ENCODE peak calls at places on chromosomes 7 and 10, in nine cellular contexts. W is psoas muscle, Y is HFF-Myc, I is HL-60, B is heart right ventricle, N is tibial artery, T is H1, F is hepatocyte, K is A549. C is an unnamed sample.

GRCh38 chr7:139297795-139298194 is 43.3 kb upstream of the FMC1 start:
- DNase-seq in W (no peak), Y (no peak), I (no peak), B (no peak), N (no peak), T (no peak), F (peak), K (peak), C (no peak)

GRCh38 chr10:105597297-105597696 is 956.2 kb downstream of the SORCS3 start:
- DNase-seq in W (no peak), Y (no peak), I (no peak), B (no peak), N (no peak), T (no peak), F (no peak), K (no peak), C (no peak)

GRCh38 chr10:45006631-45007030 is 5.9 kb downstream of the ZNF22 start:
- DNase-seq in W (no peak), Y (no peak), I (no peak), B (no peak), N (no peak), T (no peak), F (no peak), K (no peak), C (no peak)

GRCh38 chr10:42990016-42990720 is 86.7 kb upstream of the RET start:
- DNase-seq in W (peak), Y (no peak), I (no peak), B (no peak), N (no peak), T (no peak), F (peak), K (no peak), C (no peak)

GRCh38 chr10:16009736-16010259 is 149.5 kb upstream of the MINDY3 start:
- DNase-seq in W (no peak), Y (no peak), I (no peak), B (no peak), N (no peak), T (no peak), F (no peak), K (no peak), C (no peak)

GRCh38 chr7:112907658-112908057 is 117.5 kb upstream of the TMEM168 start:
- DNase-seq in W (no peak), Y (no peak), I (no peak), B (no peak), N (no peak), T (no peak), F (no peak), K (no peak), C (no peak)

GRCh38 chr7:76191783-76192240 is 9.9 kb upstream of the SRRM3 start:
- DNase-seq in W (no peak), Y (peak), I (peak), B (no peak), N (no peak), T (peak), F (peak), K (peak), C (peak)

GRCh38 chr10:99695761-99696160 is 36.2 kb downstream of the COX15 start:
- DNase-seq in W (no peak), Y (no peak), I (no peak), B (no peak), N (no peak), T (no peak), F (no peak), K (no peak), C (peak)

GRCh38 chr10:52801951-52802350 is 29.4 kb upstream of the MBL2 start:
- DNase-seq in W (no peak), Y (peak), I (no peak), B (no peak), N (no peak), T (no peak), F (no peak), K (peak), C (no peak)

GRCh38 chr10:125160856-125161569 is 650 bp upstream of the CTBP2 start:
- DNase-seq in W (peak), Y (peak), I (peak), B (peak), N (peak), T (peak), F (peak), K (peak), C (peak)

GRCh38 chr10:34046651-34047050 is 712.2 kb upstream of the NRP1 start:
- DNase-seq in W (no peak), Y (no peak), I (no peak), B (no peak), N (no peak), T (no peak), F (no peak), K (no peak), C (no peak)

GRCh38 chr10:104197364-104197763 is 34.8 kb downstream of the CFAP43 start:
- DNase-seq in W (no peak), Y (no peak), I (no peak), B (no peak), N (no peak), T (no peak), F (peak), K (no peak), C (no peak)

GRCh38 chr10:26566525-26567348 is 128.6 kb downstream of the APBB1IP start:
- DNase-seq in W (no peak), Y (no peak), I (no peak), B (no peak), N (no peak), T (no peak), F (peak), K (no peak), C (no peak)

GRCh38 chr7:112414855-112415490 is 35.3 kb upstream of the IFRD1 start:
- DNase-seq in W (no peak), Y (no peak), I (no peak), B (no peak), N (no peak), T (no peak), F (peak), K (peak), C (no peak)

GRCh38 chr10:132364594-132364970 is 32.4 kb upstream of the PWWP2B start:
- DNase-seq in W (no peak), Y (no peak), I (no peak), B (no peak), N (peak), T (no peak), F (peak), K (no peak), C (no peak)

GRCh38 chr7:98090116-98090515 is 16.5 kb upstream of the LMTK2 start:
- DNase-seq in W (no peak), Y (no peak), I (no peak), B (no peak), N (no peak), T (no peak), F (no peak), K (no peak), C (no peak)

GRCh38 chr7:15686957-15687644 is 618 bp upstream of the MEOX2 start:
- DNase-seq in W (no peak), Y (no peak), I (no peak), B (peak), N (no peak), T (no peak), F (peak), K (no peak), C (no peak)

GRCh38 chr7:46953008-46953407 is 628.9 kb downstream of the TNS3 start:
- DNase-seq in W (no peak), Y (no peak), I (no peak), B (no peak), N (no peak), T (no peak), F (no peak), K (no peak), C (no peak)

GRCh38 chr7:19899517-19899916 is 126.1 kb upstream of the TMEM196 start:
- DNase-seq in W (no peak), Y (no peak), I (no peak), B (no peak), N (no peak), T (no peak), F (no peak), K (peak), C (peak)

GRCh38 chr7:134293029-134293740 is 23.5 kb downstream of the SLC35B4 start:
- DNase-seq in W (no peak), Y (no peak), I (no peak), B (no peak), N (no peak), T (no peak), F (peak), K (no peak), C (no peak)

GRCh38 chr10:5538892-5539651 is 14.3 kb downstream of the CALML3 start:
- DNase-seq in W (no peak), Y (no peak), I (no peak), B (no peak), N (peak), T (no peak), F (no peak), K (no peak), C (no peak)

GRCh38 chr7:57370066-57370738 is 79.8 kb upstream of the ZNF716 start:
- DNase-seq in W (no peak), Y (no peak), I (no peak), B (no peak), N (no peak), T (no peak), F (no peak), K (no peak), C (no peak)

DNA sequence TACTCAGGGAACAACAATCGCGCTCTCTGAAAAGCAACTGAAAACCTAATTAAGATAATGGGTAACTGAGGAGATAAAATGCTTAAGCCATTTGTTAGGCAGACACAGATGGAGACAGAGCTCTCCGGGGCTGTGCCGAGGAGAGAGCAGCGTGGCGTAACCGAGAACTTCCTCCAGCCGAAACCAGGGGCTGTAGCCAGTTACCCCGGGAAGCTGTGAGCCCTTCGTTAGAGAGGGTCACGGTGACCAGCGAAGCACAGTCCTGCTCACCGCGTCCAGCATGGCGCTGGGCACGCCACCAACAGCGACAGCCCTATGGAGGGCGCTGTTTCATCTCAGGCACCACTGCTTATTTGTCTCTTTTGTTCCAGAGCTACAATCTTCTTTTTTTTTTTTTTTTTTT is 16.1 kb downstream of the PAPOLB start:
- DNase-seq in W (no peak), Y (no peak), I (peak), B (no peak), N (no peak), T (peak), F (peak), K (no peak), C (no peak)
- TF ChIP-seq CTCF in W (no peak), Y (peak), I (no peak), B (peak), N (no peak), T (peak), F (peak), K (no peak), C (no peak)

GRCh38 chr10:122140941-122141623 is 130.0 kb upstream of the BTBD16 start:
- DNase-seq in W (peak), Y (peak), I (peak), B (peak), N (peak), T (no peak), F (peak), K (peak), C (peak)

GRCh38 chr10:122141821-122142651 is 129.1 kb upstream of the BTBD16 start:
- DNase-seq in W (peak), Y (no peak), I (no peak), B (peak), N (peak), T (no peak), F (no peak), K (no peak), C (peak)

GRCh38 chr10:122144199-122144598 is 126.9 kb upstream of the BTBD16 start:
- DNase-seq in W (no peak), Y (no peak), I (no peak), B (no peak), N (no peak), T (no peak), F (no peak), K (no peak), C (no peak)

GRCh38 chr10:122143238-122143841 is 127.8 kb upstream of the BTBD16 start:
- DNase-seq in W (peak), Y (no peak), I (peak), B (no peak), N (no peak), T (no peak), F (no peak), K (no peak), C (no peak)

DNA sequence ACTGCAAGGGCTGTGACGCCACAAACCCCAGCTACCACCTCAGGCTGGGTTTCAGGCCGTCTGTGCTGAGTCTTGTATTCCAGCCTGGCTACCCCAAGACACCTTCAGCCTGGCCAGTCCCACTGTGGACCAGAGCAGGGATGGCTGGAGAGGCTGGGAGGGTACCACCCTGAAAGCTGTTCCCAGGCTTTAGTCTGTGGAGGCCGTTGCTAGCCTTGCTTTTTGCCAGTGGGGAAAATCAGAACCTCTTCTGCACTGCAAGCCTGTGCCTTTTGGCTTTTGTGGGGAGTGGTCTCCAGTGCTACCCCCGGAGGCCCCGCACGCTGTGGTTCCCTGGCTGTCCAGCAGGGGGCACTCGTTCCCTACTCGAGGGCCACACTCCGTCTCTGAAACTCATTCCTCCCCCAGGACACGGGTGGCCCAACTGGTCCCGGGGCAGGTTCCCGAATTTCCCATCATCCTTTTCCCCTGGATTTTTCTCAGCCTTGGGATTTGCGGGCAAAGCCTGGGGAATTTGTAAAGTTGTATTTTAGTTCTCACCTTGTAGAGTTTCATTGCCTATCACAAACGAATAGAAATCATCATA is 128.4 kb upstream of the BTBD16 start:
- DNase-seq in W (peak), Y (no peak), I (peak), B (peak), N (no peak), T (no peak), F (no peak), K (no peak), C (no peak)
- H3K4me3 ChIP-seq in W (no peak), Y (no peak), I (no peak), B (no peak), N (no peak), T (no peak), F (no peak), K (no peak), C (no peak)

DNA sequence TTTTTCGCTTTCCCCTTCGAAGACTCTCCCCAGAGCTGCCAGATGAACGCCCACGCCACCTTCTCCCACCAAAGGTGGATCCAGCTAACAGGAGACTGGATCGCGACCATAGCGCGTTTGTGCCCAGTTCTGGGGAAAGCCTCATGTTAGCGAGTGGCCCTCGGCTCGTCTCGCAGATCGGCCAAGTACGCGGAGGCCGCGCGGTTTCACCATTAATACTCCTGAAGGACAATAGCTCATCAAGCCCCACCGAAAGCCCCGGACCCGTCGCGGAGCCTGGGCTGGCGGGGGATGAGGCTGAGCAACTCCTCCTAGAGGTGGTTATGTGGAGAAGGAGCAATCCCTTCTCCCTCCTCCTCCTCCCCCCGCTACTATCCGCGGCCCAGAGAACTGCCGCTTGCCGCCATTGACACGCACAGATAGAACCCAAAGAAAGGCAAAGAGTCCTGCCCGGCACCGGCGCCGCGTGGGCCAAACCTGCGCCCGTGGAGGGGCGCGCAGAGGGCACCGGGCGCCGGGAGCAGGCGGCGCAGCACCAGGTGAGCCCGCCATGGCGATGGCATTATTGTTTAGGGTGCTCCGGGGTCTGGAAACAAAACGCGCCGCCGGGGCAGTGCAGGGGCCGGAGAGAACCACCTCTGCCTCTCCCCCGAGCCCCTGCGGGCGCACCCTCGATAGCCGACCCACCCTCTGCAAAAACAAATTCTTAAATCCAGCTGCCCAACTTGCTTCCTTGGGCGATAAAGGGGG is at the start of gene MACROH2A2:
- DNase-seq in W (peak), Y (no peak), I (peak), B (peak), N (peak), T (peak), F (peak), K (peak), C (peak)
- TF ChIP-seq CTCF in W (peak), Y (peak), I (no peak), B (peak), N (no peak), T (peak), F (peak), K (peak), C (peak)

GRCh38 chr7:17130281-17131059 is 168.0 kb upstream of the AHR start:
- DNase-seq in W (no peak), Y (peak), I (no peak), B (no peak), N (no peak), T (no peak), F (peak), K (peak), C (peak)
- H3K4me3 ChIP-seq in W (no peak), Y (no peak), I (no peak), B (peak), N (no peak), T (no peak), F (no peak), K (peak), C (no peak)

DNA sequence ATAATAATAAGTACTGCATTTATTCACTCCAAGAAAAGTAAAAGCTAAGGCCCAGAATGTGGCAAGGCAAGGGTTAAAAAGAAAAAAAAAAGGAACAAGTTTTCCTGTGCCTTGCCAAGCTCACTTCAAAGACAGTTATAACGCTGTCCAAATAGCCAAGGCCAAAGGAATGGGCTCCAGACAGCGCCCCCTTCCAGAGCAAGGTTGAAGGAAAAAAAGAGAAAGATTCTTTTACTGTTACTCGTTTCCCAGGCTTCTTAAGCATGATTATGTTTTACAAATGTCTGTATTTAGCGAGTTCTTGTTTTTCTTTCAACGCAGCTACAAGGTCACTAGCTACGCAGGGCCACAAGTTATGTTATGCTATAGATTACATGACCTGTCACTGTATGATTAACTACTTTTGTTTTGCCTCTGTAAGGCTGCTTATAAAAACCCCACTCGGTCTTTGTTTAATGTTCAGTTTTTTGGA is 9.1 kb upstream of the EIF4H start:
- DNase-seq in W (no peak), Y (no peak), I (no peak), B (no peak), N (no peak), T (no peak), F (no peak), K (peak), C (no peak)
- TF ChIP-seq CTCF in W (no peak), Y (peak), I (no peak), B (peak), N (peak), T (peak), F (peak), K (peak), C (peak)

GRCh38 chr7:102155821-102156441 is 130.7 kb upstream of the SH2B2 start:
- DNase-seq in W (no peak), Y (no peak), I (no peak), B (no peak), N (no peak), T (no peak), F (no peak), K (no peak), C (no peak)
- H3K4me3 ChIP-seq in W (no peak), Y (no peak), I (no peak), B (no peak), N (no peak), T (no peak), F (no peak), K (no peak), C (no peak)

DNA sequence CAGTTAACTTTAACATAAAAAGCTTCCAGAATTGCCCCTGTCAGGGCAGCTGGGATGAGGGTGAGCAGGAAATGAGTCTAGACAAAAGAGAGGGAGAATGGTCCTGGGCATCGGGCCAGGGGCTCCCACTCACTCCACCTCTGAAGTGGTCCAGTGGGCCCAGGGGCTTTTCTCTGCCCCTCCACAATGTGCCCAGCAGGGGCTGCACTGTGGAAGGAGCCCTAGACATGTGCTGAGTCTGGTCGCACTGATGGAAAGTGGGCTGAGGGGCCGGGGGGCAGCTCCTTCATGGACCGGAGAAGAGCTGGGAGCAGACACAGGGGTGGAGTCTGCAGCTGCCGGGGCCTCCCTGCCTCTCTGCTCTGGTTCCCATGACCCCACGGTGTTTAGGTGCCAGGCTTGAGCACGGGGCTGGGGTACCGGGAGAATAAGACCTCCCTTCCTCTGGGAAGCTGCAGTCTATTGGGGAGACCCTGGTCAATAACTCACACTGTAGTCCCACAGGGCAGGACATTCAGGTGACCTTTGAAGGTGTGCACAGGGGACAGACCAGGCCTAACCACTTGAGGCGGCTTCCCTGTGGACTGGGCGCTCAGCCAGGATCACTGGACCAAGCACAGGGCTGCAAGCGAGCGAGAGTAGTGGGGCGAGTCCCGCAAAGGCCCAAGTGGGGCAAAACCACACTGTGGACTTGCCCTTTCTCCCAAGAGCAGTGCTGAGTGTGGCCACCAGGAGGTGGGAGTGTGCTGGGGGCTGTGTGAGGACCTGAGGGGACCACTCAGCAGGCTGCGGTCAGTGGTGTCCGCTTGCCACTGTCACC is 6.1 kb downstream of the ADCY1 start:
- DNase-seq in W (no peak), Y (no peak), I (no peak), B (no peak), N (peak), T (no peak), F (no peak), K (peak), C (no peak)
- TF ChIP-seq CTCF in W (no peak), Y (peak), I (no peak), B (peak), N (no peak), T (peak), F (peak), K (no peak), C (peak)

GRCh38 chr10:58712982-58713381 is 200.3 kb downstream of the BICC1 start:
- DNase-seq in W (no peak), Y (no peak), I (no peak), B (no peak), N (no peak), T (no peak), F (no peak), K (no peak), C (no peak)
- H3K4me3 ChIP-seq in W (no peak), Y (no peak), I (no peak), B (no peak), N (no peak), T (no peak), F (no peak), K (no peak), C (no peak)